ENCODE peak calls at places on chromosomes 11 and 22, in seven cellular contexts. W, D, U, K, F, X and B are unnamed samples. For H3K9me3, the result is how much of the 10 kb centered on the place peaks cover.

GRCh38 chr11:76694664-76695063 is 24.1 kb upstream of the LRRC32 start:
- DNase-seq in W (no peak), D (no peak), U (no peak), K (no peak), F (no peak), X (no peak), B (no peak)

GRCh38 chr11:31582697-31583096 is 73.1 kb downstream of the ELP4 start:
- DNase-seq in W (no peak), D (no peak), U (no peak), K (no peak), F (no peak), X (no peak), B (no peak)

GRCh38 chr11:88655163-88655562 is 317.6 kb upstream of the CTSC start:
- DNase-seq in W (no peak), D (no peak), U (no peak), K (no peak), F (no peak), X (no peak), B (no peak)

GRCh38 chr11:67504023-67504949 is 877 bp downstream of the PITPNM1 start:
- DNase-seq in W (no peak), D (peak), U (no peak), K (peak), F (peak), X (no peak), B (peak)

GRCh38 chr11:113289341-113290187 is 24.8 kb upstream of the TTC12 start:
- DNase-seq in W (peak), D (peak), U (peak), K (peak), F (peak), X (peak), B (peak)

GRCh38 chr11:76623171-76623883 is 47.2 kb downstream of the LRRC32 start:
- DNase-seq in W (peak), D (no peak), U (no peak), K (no peak), F (no peak), X (no peak), B (no peak)

GRCh38 chr11:107785401-107785800 is 73.2 kb downstream of the SLC35F2 start:
- DNase-seq in W (no peak), D (no peak), U (no peak), K (no peak), F (no peak), X (no peak), B (no peak)

GRCh38 chr22:31218565-31219262 is 6.6 kb downstream of the LIMK2 start:
- DNase-seq in W (no peak), D (no peak), U (peak), K (no peak), F (no peak), X (no peak), B (peak)

GRCh38 chr11:35214792-35215193 is 75.8 kb downstream of the CD44 start:
- DNase-seq in W (no peak), D (no peak), U (no peak), K (no peak), F (no peak), X (no peak), B (no peak)

GRCh38 chr22:45491841-45492240 is 10.8 kb upstream of the FBLN1 start:
- DNase-seq in W (no peak), D (no peak), U (no peak), K (no peak), F (no peak), X (no peak), B (no peak)

GRCh38 chr11:605286-606129 is 10.2 kb downstream of the IRF7 start:
- DNase-seq in W (no peak), D (no peak), U (no peak), K (no peak), F (no peak), X (no peak), B (no peak)
- H3K27ac ChIP-seq in W (peak), D (no peak), U (no peak), K (no peak), F (no peak), X (peak), B (no peak)

DNA sequence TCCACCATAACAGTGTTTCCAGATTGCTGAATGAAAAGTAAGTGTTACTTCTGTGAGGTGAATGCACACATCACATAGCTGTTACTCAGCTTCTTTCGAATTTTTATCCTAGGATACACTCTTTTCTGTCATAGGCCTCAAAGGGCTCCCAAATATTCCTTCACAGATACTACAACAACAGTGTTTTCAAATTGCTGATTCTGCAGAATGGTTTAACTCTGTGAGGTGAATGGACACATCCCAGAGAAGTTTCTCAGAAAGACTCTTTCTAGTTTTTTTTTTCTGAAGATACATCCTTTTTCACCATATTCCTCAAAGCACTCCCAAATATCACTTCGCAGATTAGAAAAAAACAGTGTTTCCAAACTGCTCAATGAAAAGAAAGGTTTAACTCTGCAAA is 221.1 kb downstream of the OR4A5 start:
- DNase-seq in W (no peak), D (no peak), U (no peak), K (no peak), F (no peak), X (no peak), B (no peak)
- H3K9me3 ChIP-seq in W (under half), D (under half), U (under half), K (under half), F (under half), X (under half), B (under half)

GRCh38 chr11:62143727-62144126 is 19.9 kb downstream of the INCENP start:
- DNase-seq in W (no peak), D (no peak), U (peak), K (no peak), F (no peak), X (no peak), B (no peak)
- H3K27ac ChIP-seq in W (no peak), D (no peak), U (no peak), K (no peak), F (no peak), X (no peak), B (no peak)

DNA sequence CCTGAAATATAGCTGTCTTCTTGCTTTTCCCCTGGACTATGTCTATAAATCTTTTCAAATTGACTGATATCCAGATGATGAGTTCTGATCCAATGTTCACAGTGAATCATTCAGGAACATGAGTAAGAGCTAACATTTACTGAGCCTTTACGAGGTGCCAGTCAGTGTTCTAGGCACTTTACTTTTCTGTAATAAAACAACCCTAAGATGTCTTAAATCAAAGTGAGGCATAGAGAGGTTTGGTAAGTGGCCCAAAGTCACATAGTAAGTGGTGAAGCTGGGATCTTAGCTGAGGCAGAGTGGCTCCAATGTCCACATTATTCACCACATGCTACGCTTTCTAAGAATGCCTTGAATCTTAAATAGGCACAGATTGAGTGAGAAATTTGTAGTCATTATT is 79.9 kb upstream of the OR4C15 start:
- DNase-seq in W (no peak), D (no peak), U (no peak), K (no peak), F (no peak), X (no peak), B (no peak)
- H3K9me3 ChIP-seq in W (under half), D (under half), U (under half), K (under half), F (under half), X (under half), B (under half)

GRCh38 chr11:128881221-128881620 is 9.9 kb upstream of the KCNJ5 start:
- DNase-seq in W (no peak), D (no peak), U (no peak), K (no peak), F (no peak), X (no peak), B (no peak)
- H3K27ac ChIP-seq in W (no peak), D (no peak), U (no peak), K (no peak), F (no peak), X (no peak), B (no peak)

GRCh38 chr11:2647167-2647566 is 52.6 kb downstream of the KCNQ1OT1 start:
- DNase-seq in W (no peak), D (no peak), U (no peak), K (no peak), F (no peak), X (no peak), B (no peak)
- H3K9me3 ChIP-seq in W (under half), D (under half), U (under half), K (under half), F (under half), X (half or more), B (half or more)

GRCh38 chr11:110152199-110152598 is 59.0 kb downstream of the ZC3H12C start:
- DNase-seq in W (no peak), D (no peak), U (no peak), K (no peak), F (no peak), X (no peak), B (no peak)

GRCh38 chr11:110153474-110153873 is 60.3 kb downstream of the ZC3H12C start:
- DNase-seq in W (no peak), D (no peak), U (no peak), K (no peak), F (no peak), X (no peak), B (no peak)

GRCh38 chr11:110147965-110148709 is 54.9 kb downstream of the ZC3H12C start:
- DNase-seq in W (no peak), D (no peak), U (no peak), K (no peak), F (no peak), X (no peak), B (peak)

DNA sequence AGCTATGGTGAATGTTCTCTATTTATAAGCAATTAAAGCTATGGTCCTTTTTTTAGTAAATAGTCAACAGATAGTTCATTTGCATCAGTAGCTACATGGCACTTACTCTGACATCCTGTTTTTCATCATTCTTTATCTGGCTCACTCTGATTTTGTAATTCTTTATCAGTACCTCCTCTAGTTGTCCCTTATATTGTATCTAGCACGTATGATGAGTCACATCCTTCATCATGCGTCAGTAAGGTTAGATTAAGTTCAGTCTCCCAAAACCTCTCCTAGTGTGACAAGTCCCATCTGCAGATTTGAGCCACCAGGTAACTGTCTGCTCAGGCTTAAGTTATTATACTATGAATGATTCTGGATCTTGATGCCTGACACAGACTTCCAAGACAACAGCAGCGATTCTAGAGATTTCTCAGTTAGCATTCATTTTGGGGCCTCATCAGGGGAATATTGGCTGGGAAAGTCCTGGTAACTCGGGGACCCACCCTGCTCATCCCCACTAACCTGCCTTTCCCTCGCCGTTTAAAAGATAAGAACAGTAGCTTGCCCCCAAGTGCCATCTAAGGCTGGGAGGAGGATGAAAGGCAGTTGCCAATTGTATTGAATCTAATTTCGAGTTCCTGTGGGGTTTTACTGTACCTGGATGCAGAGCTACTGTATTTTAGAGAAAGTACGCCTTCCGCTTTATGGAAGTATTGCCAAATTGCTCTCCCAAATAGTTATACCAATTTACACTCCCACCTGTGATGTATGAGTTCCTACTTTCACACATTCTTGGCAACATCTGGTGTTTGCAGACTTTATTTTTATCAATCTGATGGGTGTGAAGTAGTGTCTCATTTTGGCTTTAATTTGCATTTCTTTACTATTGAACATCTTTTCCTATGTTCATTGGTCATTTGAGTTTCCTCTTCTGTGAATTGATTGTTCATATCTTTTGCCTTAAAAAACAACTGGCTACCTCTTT is 55.9 kb downstream of the ZC3H12C start:
- DNase-seq in W (no peak), D (no peak), U (no peak), K (no peak), F (no peak), X (no peak), B (no peak)
- H3K27ac ChIP-seq in W (no peak), D (no peak), U (no peak), K (no peak), F (no peak), X (peak), B (no peak)

DNA sequence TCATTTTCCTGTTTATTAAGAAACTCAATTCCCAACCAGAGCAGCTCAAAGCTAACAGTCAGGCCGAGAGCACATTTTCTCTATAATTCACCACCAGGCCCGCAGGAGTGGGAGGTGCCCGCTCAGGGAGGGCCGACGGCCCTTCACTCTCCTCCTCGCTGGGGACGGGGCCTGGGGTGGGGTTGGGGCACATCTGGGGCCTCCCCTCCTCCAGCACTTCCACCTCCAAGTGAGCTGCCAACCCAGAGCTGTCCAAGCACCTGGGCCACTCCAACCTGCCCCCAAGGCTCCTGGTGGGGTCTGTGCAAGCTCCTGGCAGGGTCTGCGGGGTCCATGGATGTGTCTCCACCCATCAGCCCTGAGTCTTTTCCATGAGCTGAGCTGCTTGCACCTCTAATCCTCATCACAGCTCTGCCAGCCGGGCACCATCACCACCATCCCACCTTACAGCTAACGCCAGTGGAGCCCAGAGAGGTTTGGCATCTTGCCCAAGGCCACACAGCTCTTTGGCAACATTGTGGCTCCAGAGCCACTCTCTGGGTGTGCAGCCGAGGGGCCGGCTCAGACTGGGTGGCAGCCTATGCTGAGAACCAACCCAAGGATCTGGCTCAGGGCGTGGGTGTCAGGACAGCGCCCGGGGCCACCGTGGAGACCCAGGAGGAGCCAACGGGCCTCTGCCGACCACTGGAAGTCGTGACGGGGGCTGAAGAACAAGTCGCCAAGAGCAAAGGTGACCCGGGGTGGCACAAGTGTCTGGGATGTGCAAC is 193.5 kb downstream of the BRD1 start:
- DNase-seq in W (no peak), D (no peak), U (no peak), K (no peak), F (peak), X (no peak), B (no peak)
- H3K9me3 ChIP-seq in W (under half), D (under half), U (under half), K (under half), F (under half), X (under half), B (under half)

GRCh38 chr11:59223611-59224010 is 10.9 kb upstream of the MPEG1 start:
- DNase-seq in W (no peak), D (no peak), U (no peak), K (no peak), F (no peak), X (no peak), B (no peak)

GRCh38 chr11:59224419-59224928 is 11.7 kb upstream of the MPEG1 start:
- DNase-seq in W (no peak), D (no peak), U (no peak), K (no peak), F (no peak), X (no peak), B (no peak)

GRCh38 chr11:59221438-59221837 is 8.7 kb upstream of the MPEG1 start:
- DNase-seq in W (no peak), D (no peak), U (no peak), K (no peak), F (no peak), X (no peak), B (no peak)

GRCh38 chr11:59223177-59223576 is 10.4 kb upstream of the MPEG1 start:
- DNase-seq in W (no peak), D (no peak), U (no peak), K (no peak), F (no peak), X (no peak), B (no peak)

GRCh38 chr11:59222464-59223065 is 9.8 kb upstream of the MPEG1 start:
- DNase-seq in W (no peak), D (no peak), U (no peak), K (no peak), F (no peak), X (no peak), B (no peak)
- H3K27ac ChIP-seq in W (no peak), D (no peak), U (no peak), K (no peak), F (no peak), X (no peak), B (no peak)